ENCODE peak calls at places on chromosome 3, in eight cellular contexts. P is left ventricle myocardium inferior; J is fibroblast of the aortic adventitia; H is foreskin fibroblast; Y is fibroblast of pulmonary artery; O is CD4-positive, alpha-beta T cell; M is cardiac muscle cell; R is lower lobe of right lung. E is an unnamed sample.

GRCh38 chr3:124993462-124993861 is 58.9 kb upstream of the MUC13 start:
- DNase-seq in P (peak), M (no peak), R (no peak), O (no peak), Y (peak), H (peak), J (peak), E (no peak)

GRCh38 chr3:66418432-66419052 is 82.3 kb downstream of the LRIG1 start:
- DNase-seq in M (no peak), R (peak), O (no peak), P (peak), J (no peak), Y (no peak), H (no peak), E (no peak)

GRCh38 chr3:52041118-52041847 is 15.1 kb downstream of the DUSP7 start:
- DNase-seq in Y (no peak), J (no peak), M (no peak), P (no peak), O (no peak), R (no peak), H (no peak), E (no peak)

GRCh38 chr3:64300790-64301423 is 75.6 kb upstream of the PRICKLE2 start:
- DNase-seq in Y (peak), P (no peak), J (peak), R (no peak), O (no peak), H (peak), M (no peak), E (no peak)

GRCh38 chr3:69088033-69088432 is 3.3 kb downstream of the ARL6IP5 start:
- DNase-seq in R (no peak), P (no peak), J (peak), O (no peak), M (no peak), H (peak), Y (peak), E (no peak)

GRCh38 chr3:137259709-137260108 is 301.9 kb downstream of the IL20RB start:
- DNase-seq in P (no peak), J (no peak), O (no peak), H (no peak), M (no peak), R (no peak), Y (no peak), E (no peak)

GRCh38 chr3:109559389-109559788 is 222.0 kb upstream of the DPPA4 start:
- DNase-seq in R (no peak), Y (no peak), H (no peak), M (no peak), J (no peak), P (no peak), O (no peak), E (no peak)

GRCh38 chr3:31008986-31009385 is 114.5 kb upstream of the GADL1 start:
- DNase-seq in J (peak), R (no peak), P (no peak), M (no peak), O (no peak), Y (peak), H (peak), E (no peak)

GRCh38 chr3:85433334-85433733 is 474.5 kb downstream of the CADM2 start:
- DNase-seq in P (no peak), J (no peak), H (no peak), O (no peak), M (no peak), Y (no peak), R (no peak), E (no peak)

GRCh38 chr3:171168086-171168485 is 141.6 kb upstream of the SLC2A2 start:
- DNase-seq in Y (peak), O (no peak), H (no peak), M (peak), J (peak), P (no peak), R (no peak), E (no peak)

GRCh38 chr3:72171946-72172345 is 387.0 kb upstream of the PROK2 start:
- DNase-seq in M (no peak), J (peak), H (no peak), Y (no peak), O (no peak), R (no peak), P (peak), E (no peak)

GRCh38 chr3:189813652-189814245 is 182.6 kb downstream of the TP63 start:
- DNase-seq in O (no peak), M (no peak), R (no peak), Y (no peak), J (no peak), P (no peak), H (no peak), E (peak)

GRCh38 chr3:188937389-188937788 is 234.4 kb upstream of the TPRG1 start:
- DNase-seq in M (no peak), J (no peak), P (no peak), O (no peak), Y (peak), R (no peak), H (no peak), E (no peak)

GRCh38 chr3:129686941-129687340 is 80.5 kb upstream of the PLXND1 start:
- DNase-seq in H (no peak), R (no peak), P (no peak), J (no peak), M (no peak), O (no peak), Y (no peak), E (no peak)

GRCh38 chr3:42180901-42181300 is 85.1 kb downstream of the CCK start:
- DNase-seq in R (no peak), H (no peak), J (no peak), P (no peak), O (no peak), Y (no peak), M (no peak), E (no peak)

GRCh38 chr3:187850256-187851010 is 105.2 kb upstream of the BCL6 start:
- DNase-seq in H (no peak), Y (no peak), P (no peak), R (peak), M (no peak), O (no peak), J (no peak), E (no peak)

GRCh38 chr3:151592287-151592686 is 131.4 kb upstream of the IGSF10 start:
- DNase-seq in M (no peak), R (no peak), Y (no peak), J (no peak), H (no peak), O (no peak), P (no peak), E (no peak)

GRCh38 chr3:141308588-141309218 is 59.6 kb upstream of the ZBTB38 start:
- DNase-seq in M (peak), P (peak), Y (peak), R (peak), J (peak), O (no peak), H (no peak), E (peak)
- TF ChIP-seq CTCF in M (peak), P (peak), Y (peak), R (peak), J (peak), O (no peak), H (peak), E (peak)

GRCh38 chr3:13013151-13013561 is 60.1 kb downstream of the IQSEC1 start:
- DNase-seq in J (no peak), O (no peak), M (no peak), Y (no peak), P (no peak), H (no peak), R (peak), E (no peak)

GRCh38 chr3:13014755-13015285 is 58.4 kb downstream of the IQSEC1 start:
- DNase-seq in P (no peak), H (no peak), R (peak), Y (no peak), J (no peak), O (no peak), M (no peak), E (no peak)

GRCh38 chr3:13013595-13013993 is 59.6 kb downstream of the IQSEC1 start:
- DNase-seq in H (no peak), M (no peak), Y (no peak), J (no peak), R (no peak), O (no peak), P (no peak), E (no peak)

GRCh38 chr3:13015286-13016082 is 57.7 kb downstream of the IQSEC1 start:
- DNase-seq in O (peak), J (no peak), H (no peak), P (no peak), Y (no peak), R (peak), M (peak), E (no peak)

GRCh38 chr3:13013994-13014754 is 59.1 kb downstream of the IQSEC1 start:
- DNase-seq in O (peak), P (no peak), R (peak), J (no peak), H (no peak), M (no peak), Y (no peak), E (no peak)
- TF ChIP-seq CTCF in O (no peak), P (no peak), R (no peak), J (no peak), H (no peak), M (no peak), Y (no peak), E (no peak)

GRCh38 chr3:10770981-10771380 is 45.0 kb upstream of the SLC6A11 start:
- DNase-seq in H (no peak), R (no peak), O (no peak), Y (no peak), J (no peak), M (no peak), P (no peak), E (no peak)

GRCh38 chr3:10774129-10774670 is 41.8 kb upstream of the SLC6A11 start:
- DNase-seq in H (no peak), Y (no peak), O (no peak), J (no peak), M (no peak), P (no peak), R (no peak), E (no peak)

GRCh38 chr3:10770547-10770946 is 45.5 kb upstream of the SLC6A11 start:
- DNase-seq in H (no peak), O (no peak), R (no peak), Y (no peak), J (no peak), P (no peak), M (no peak), E (no peak)

GRCh38 chr3:10771486-10772225 is 44.4 kb upstream of the SLC6A11 start:
- DNase-seq in Y (no peak), O (no peak), J (no peak), P (no peak), H (no peak), R (no peak), M (no peak), E (no peak)

GRCh38 chr3:10772230-10773161 is 43.5 kb upstream of the SLC6A11 start:
- DNase-seq in R (no peak), Y (peak), J (peak), P (no peak), H (no peak), O (no peak), M (no peak), E (peak)
- TF ChIP-seq CTCF in R (no peak), Y (peak), J (no peak), P (no peak), H (peak), O (no peak), M (no peak), E (no peak)

GRCh38 chr3:115977866-115978265 is 354.6 kb downstream of the GAP43 start:
- DNase-seq in Y (no peak), J (no peak), H (no peak), O (no peak), M (no peak), R (no peak), P (no peak), E (no peak)
- TF ChIP-seq CTCF in Y (no peak), J (peak), H (peak), O (no peak), M (no peak), R (no peak), P (no peak), E (no peak)

GRCh38 chr3:128054363-128054762 is 2.1 kb downstream of the SEC61A1 start:
- DNase-seq in J (no peak), H (peak), Y (peak), O (no peak), P (no peak), R (no peak), M (no peak), E (no peak)

GRCh38 chr3:128051837-128052766 is at the start of gene SEC61A1:
- DNase-seq in H (peak), O (peak), P (peak), J (peak), Y (peak), M (peak), R (peak), E (peak)

GRCh38 chr3:128053614-128054013 is 1.4 kb downstream of the SEC61A1 start:
- DNase-seq in Y (no peak), O (no peak), M (no peak), R (no peak), P (no peak), H (no peak), J (no peak), E (no peak)

GRCh38 chr3:128051459-128051836 is 789 bp upstream of the SEC61A1 start:
- DNase-seq in O (no peak), H (no peak), R (no peak), Y (no peak), M (no peak), P (no peak), J (no peak), E (no peak)

GRCh38 chr3:128052831-128053419 is 688 bp downstream of the SEC61A1 start:
- DNase-seq in R (no peak), M (peak), J (no peak), P (no peak), Y (no peak), O (no peak), H (no peak), E (no peak)
- TF ChIP-seq CTCF in R (no peak), M (no peak), J (no peak), P (no peak), Y (no peak), O (no peak), H (no peak), E (no peak)

DNA sequence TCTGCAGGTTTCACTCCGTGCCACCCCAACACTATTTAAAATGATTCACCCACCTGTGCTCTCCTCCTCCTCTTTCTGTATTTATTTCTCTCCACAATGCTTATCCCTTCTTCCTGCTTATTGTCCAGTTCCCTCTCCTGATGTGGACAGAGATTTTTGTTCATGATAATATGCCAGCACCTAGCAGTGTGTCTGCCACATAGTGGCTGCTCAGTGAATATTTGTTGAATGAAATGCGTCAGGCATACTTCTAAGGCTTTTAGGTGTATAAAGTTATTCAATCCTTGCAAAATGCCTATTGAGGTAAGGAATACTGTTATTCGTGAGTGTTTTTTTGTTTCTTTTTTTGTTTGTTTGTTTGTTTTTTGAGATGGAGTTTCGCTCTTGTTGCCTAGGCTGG is 67.5 kb upstream of the MME start:
- DNase-seq in R (no peak), O (no peak), J (no peak), H (no peak), Y (no peak), M (no peak), P (no peak), E (no peak)
- TF ChIP-seq CTCF in R (no peak), O (no peak), J (no peak), H (no peak), Y (no peak), M (no peak), P (no peak), E (no peak)

GRCh38 chr3:57910988-57911387 is 97.2 kb upstream of the FLNB start:
- DNase-seq in H (no peak), J (peak), P (no peak), M (no peak), R (no peak), Y (peak), O (peak), E (no peak)
- TF ChIP-seq CTCF in H (peak), J (peak), P (peak), M (peak), R (peak), Y (peak), O (peak), E (peak)

GRCh38 chr3:197749601-197750395 is at the start of gene FYTTD1:
- DNase-seq in J (peak), H (peak), M (peak), R (peak), O (peak), Y (peak), P (peak), E (peak)
- TF ChIP-seq CTCF in J (peak), H (peak), M (peak), R (peak), O (peak), Y (peak), P (peak), E (peak)

GRCh38 chr3:117443014-117443413 is 733.4 kb downstream of the TUSC7 start:
- DNase-seq in R (no peak), O (no peak), H (no peak), P (no peak), Y (peak), M (no peak), J (peak), E (no peak)

GRCh38 chr3:117441851-117442250 is 732.3 kb downstream of the TUSC7 start:
- DNase-seq in Y (no peak), O (no peak), J (no peak), M (no peak), P (no peak), R (no peak), H (no peak), E (no peak)

GRCh38 chr3:117444175-117444574 is 734.6 kb downstream of the TUSC7 start:
- DNase-seq in R (no peak), O (no peak), P (no peak), M (no peak), H (no peak), J (no peak), Y (no peak), E (no peak)

DNA sequence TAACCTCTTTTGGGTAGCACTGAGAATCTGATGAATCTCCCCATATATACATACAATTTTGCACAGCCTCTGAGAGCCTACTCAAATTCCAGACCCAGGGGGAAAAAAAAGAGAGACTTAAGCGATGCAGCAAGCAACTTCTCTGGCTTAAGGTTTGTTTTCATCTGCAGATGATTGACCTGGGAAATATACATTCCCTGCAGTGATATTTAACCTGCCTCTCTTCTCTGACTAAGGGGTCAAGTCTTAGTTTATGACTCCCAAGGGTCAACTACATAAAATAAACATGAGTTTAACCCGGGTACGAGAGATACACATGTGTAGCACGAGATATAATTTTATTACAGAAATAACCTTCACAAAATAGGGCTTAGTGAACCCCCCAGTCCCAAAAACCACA is 737.8 kb downstream of the TUSC7 start:
- DNase-seq in O (no peak), J (no peak), R (no peak), M (no peak), P (no peak), Y (no peak), H (no peak), E (no peak)
- TF ChIP-seq CTCF in O (no peak), J (no peak), R (no peak), M (no peak), P (no peak), Y (no peak), H (no peak), E (no peak)

E was measured in glutamatergic neuron.